ENCODE peak calls at places on chromosomes 11 and 22, in seven cellular contexts. C is stimulated activated CD4-positive, alpha-beta T cell treated with anti-CD3 and anti-CD28 coated beads, TNF-alpha, amount 100 ng/mL, for 48 hours; X is activated CD4-positive, alpha-beta memory T cell treated with anti-CD3 and anti-CD28 coated beads, Interleukin-2, amount 10 ng/mL, durations not matched to agents 7 days and 5 days; G is type B pancreatic cell; Y is cardiac muscle cell; F is neuronal stem cell; U is HTR-8/SVneo. P is an unnamed sample.

GRCh38 chr11:102244681-102245409 is 72.4 kb upstream of the BIRC3 start:
- DNase-seq in F (no peak), Y (no peak), C (no peak), G (no peak), U (peak; percentile 89), X (no peak), P (peak; percentile 50)

GRCh38 chr11:14082338-14082737 is 119.8 kb downstream of the SPON1 start:
- DNase-seq in F (no peak), Y (peak; percentile 44), X (no peak), C (no peak), G (no peak), U (no peak), P (no peak)

GRCh38 chr22:45163074-45163416 is 680 bp upstream of the NUP50 start:
- DNase-seq in F (no peak), Y (peak; percentile 54), G (no peak), U (peak; percentile 31), X (no peak), C (no peak), P (no peak)

GRCh38 chr11:45146072-45147016 is at the start of gene PRDM11:
- DNase-seq in F (peak; percentile 47), Y (peak; percentile 60), G (peak; percentile 73), X (peak; percentile 15), C (no peak), U (peak; percentile 54), P (peak; percentile 95)

GRCh38 chr11:57085604-57086003 is 96.1 kb upstream of the LRRC55 start:
- DNase-seq in F (no peak), Y (peak; percentile 5), C (no peak), X (no peak), G (no peak), U (no peak), P (no peak)

GRCh38 chr22:28025333-28025732 is 106.3 kb upstream of the PITPNB start:
- DNase-seq in C (no peak), X (peak; percentile 10), F (no peak), Y (no peak), U (no peak), G (no peak), P (no peak)

GRCh38 chr11:60251485-60252207 is 8.7 kb upstream of the MS4A4E start:
- DNase-seq in C (no peak), U (peak; percentile 3), X (no peak), Y (peak; percentile 56), F (peak; percentile 45), G (no peak), P (no peak)

GRCh38 chr11:3796796-3797328 is 492 bp downstream of the NUP98 start:
- DNase-seq in X (no peak), U (peak; percentile 34), F (no peak), G (no peak), Y (peak; percentile 83), C (no peak), P (no peak)

GRCh38 chr11:83510530-83511449 is 224.6 kb upstream of the CCDC90B start:
- DNase-seq in Y (no peak), F (no peak), X (no peak), U (no peak), G (no peak), C (no peak), P (no peak)

GRCh38 chr11:61698173-61698965 is 18.2 kb downstream of the DAGLA start:
- DNase-seq in C (no peak), U (no peak), F (no peak), G (no peak), X (no peak), Y (no peak), P (no peak)

GRCh38 chr11:18749681-18750319 is 23.8 kb upstream of the IGSF22 start:
- DNase-seq in C (no peak), F (no peak), G (no peak), Y (peak; percentile 11), X (no peak), U (peak; percentile 79), P (peak; percentile 91)

GRCh38 chr11:64201524-64201923 is 5.0 kb upstream of the FERMT3 start:
- DNase-seq in X (no peak), U (no peak), F (no peak), G (no peak), Y (no peak), C (no peak), P (no peak)

GRCh38 chr11:1219836-1220810 is 2.7 kb upstream of the MUC5B start:
- DNase-seq in U (no peak), C (no peak), X (no peak), Y (peak; percentile 27), F (no peak), G (no peak), P (no peak)

GRCh38 chr11:16992846-16993245 is 21.4 kb downstream of the PLEKHA7 start:
- DNase-seq in X (no peak), U (no peak), G (no peak), Y (no peak), F (no peak), C (no peak), P (no peak)

GRCh38 chr22:37300551-37301017 is 18.3 kb downstream of the CYTH4 start:
- DNase-seq in Y (no peak), X (peak; percentile 68), U (no peak), G (no peak), C (no peak), F (no peak), P (no peak)

GRCh38 chr22:19137384-19138216 is 6.5 kb downstream of the TSSK2 start:
- DNase-seq in G (no peak), F (no peak), U (no peak), Y (no peak), C (no peak), X (no peak), P (no peak)

GRCh38 chr11:64051297-64051696 is 15.6 kb downstream of the FLRT1 start:
- DNase-seq in X (no peak), C (no peak), Y (no peak), G (no peak), U (no peak), F (no peak), P (no peak)